ENCODE peak calls at places on chromosome 21, in eight cellular contexts. D is adrenal gland, I is heart left ventricle, U is GM12891, O is IMR-90, L is lower leg skin, H is uterus, N is A549. X is an unnamed sample.

GRCh38 chr21:26982767-26983166 is 15.9 kb upstream of the ADAMTS5 start:
- DNase-seq in D (peak), I (no peak), U (no peak), O (peak), L (no peak), H (peak), N (no peak), X (no peak)

GRCh38 chr21:39849014-39849655 is 18.1 kb upstream of the PCP4 start:
- DNase-seq in D (no peak), I (no peak), U (no peak), O (no peak), L (no peak), H (no peak), N (no peak), X (no peak)

GRCh38 chr21:15446193-15446592 is 283.6 kb upstream of the USP25 start:
- DNase-seq in D (no peak), I (no peak), U (no peak), O (no peak), L (no peak), H (no peak), N (no peak), X (no peak)

GRCh38 chr21:14533555-14534400 is 12.3 kb downstream of the SAMSN1 start:
- DNase-seq in D (no peak), I (no peak), U (no peak), O (no peak), L (no peak), H (no peak), N (peak), X (peak)

GRCh38 chr21:37098756-37099155 is 25.7 kb downstream of the TTC3 start:
- DNase-seq in D (no peak), I (no peak), U (no peak), O (no peak), L (no peak), H (no peak), N (no peak), X (no peak)

GRCh38 chr21:46425061-46425460 is 33.6 kb upstream of the DIP2A start:
- DNase-seq in D (no peak), I (no peak), U (no peak), O (no peak), L (no peak), H (no peak), N (no peak), X (no peak)

GRCh38 chr21:18251065-18251464 is 6.4 kb downstream of the CHODL start:
- DNase-seq in D (no peak), I (no peak), U (no peak), O (no peak), L (no peak), H (no peak), N (no peak), X (peak)

GRCh38 chr21:38468989-38469388 is 29.3 kb downstream of the ERG start:
- DNase-seq in D (no peak), I (no peak), U (no peak), O (no peak), L (no peak), H (no peak), N (peak), X (no peak)

GRCh38 chr21:41879190-41879998 is at the start of gene PRDM15:
- DNase-seq in D (peak), I (peak), U (peak), O (peak), L (peak), H (peak), N (peak), X (peak)
- TF ChIP-seq POLR2A in D (no peak), I (no peak), U (no peak), O (peak), L (no peak), H (peak), N (peak), X (peak)

DNA sequence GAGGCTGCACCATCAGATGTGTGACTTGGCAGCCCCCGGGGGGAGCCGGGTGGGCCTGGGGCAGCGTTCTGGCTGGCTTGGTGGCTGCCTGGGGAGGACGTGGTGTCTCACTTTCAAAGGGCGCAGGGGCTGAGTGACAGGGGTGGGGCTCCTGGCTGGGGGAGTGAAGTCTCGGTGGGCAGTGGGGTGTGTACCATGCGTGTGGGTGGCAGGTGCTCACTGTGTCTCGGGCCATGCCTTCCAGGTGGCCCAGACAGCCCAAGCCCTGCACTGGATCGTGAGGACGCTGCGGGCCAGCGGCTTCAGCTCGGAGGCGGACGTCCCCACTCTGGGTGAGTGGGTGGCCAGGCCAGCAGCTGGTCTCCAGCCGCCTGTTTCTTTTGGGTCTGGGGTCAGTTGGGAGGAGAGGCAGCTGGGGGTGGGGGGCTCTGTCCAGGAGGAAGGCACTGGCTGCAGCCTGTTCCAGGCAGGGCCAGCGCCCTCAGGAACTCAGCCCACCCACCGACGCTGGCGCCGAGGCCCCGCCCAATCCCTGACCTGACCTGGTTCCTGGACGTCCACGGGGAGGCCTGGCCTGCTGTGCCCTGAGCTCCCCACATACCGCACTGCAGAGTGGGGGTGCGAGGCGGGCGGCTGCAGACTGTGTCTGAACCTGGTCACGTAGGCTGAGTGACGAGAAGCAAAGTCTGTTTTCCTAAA is 30.6 kb upstream of the LRRC3 start:
- DNase-seq in D (no peak), I (no peak), U (no peak), O (no peak), L (peak), H (no peak), N (no peak), X (no peak)
- TF ChIP-seq POLR2A in D (no peak), I (no peak), U (no peak), O (no peak), L (no peak), H (no peak), N (no peak), X (no peak)

GRCh38 chr21:25735221-25735894 is 586 bp downstream of the GABPA start:
- DNase-seq in D (peak), I (peak), U (peak), O (peak), L (peak), H (peak), N (peak), X (peak)
- TF ChIP-seq POLR2A in D (no peak), I (no peak), U (no peak), O (peak), L (no peak), H (peak), N (peak), X (no peak)

DNA sequence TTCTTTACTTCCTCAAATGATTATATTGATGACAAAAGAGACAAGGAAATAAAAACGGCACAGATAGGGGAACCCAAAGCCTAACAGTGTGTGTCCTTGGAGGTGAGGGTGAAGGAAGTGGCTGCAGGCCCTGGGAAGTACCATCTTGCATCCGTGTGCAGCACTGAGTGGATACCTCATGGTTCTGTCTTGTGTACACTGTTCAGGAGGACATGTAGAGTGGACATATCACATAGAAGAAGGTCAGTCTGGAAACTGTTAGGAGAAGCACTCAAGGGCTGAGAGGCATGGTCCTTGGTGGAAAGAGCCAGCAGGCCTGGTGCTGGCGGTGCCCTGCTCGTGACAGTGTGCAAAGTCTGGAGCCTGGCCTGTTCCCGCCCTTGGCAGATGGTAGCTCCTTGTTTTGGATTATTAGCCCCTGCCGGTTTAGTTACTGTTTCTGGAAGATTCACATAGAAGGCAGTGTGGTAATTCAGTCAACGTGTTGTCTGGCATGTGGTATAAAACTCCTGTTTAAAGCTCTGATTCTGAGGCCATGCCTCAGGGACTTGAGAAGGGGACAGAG is 6.7 kb downstream of the PKNOX1 start:
- DNase-seq in D (no peak), I (no peak), U (no peak), O (no peak), L (no peak), H (no peak), N (no peak), X (no peak)
- TF ChIP-seq POLR2A in D (no peak), I (no peak), U (no peak), O (no peak), L (no peak), H (no peak), N (no peak), X (no peak)

GRCh38 chr21:45074818-45075605 is 632 bp downstream of the ADARB1 start:
- DNase-seq in D (peak), I (peak), U (no peak), O (no peak), L (peak), H (no peak), N (no peak), X (peak)
- TF ChIP-seq POLR2A in D (no peak), I (no peak), U (no peak), O (peak), L (no peak), H (no peak), N (no peak), X (no peak)

DNA sequence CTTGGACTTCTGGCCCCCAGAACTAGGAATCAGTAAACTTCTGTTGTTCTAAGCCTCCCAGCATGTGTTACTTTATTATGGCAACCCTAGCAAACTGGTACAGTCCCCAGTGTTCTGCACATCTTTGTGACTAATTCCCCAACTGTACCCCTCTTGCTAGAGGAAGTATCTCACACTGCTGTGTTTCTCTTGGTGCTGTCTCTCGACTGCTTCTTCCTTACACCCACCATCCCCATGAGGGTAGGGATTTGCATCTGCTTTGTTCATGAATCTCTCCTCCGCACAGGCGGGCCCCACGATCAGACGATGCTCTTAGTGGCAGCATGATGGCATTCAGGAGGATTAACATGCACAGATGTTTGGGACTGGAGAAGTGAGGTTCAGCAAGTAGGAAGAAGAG is 46.7 kb downstream of the CLIC6 start:
- DNase-seq in D (no peak), I (no peak), U (no peak), O (no peak), L (no peak), H (no peak), N (no peak), X (no peak)
- TF ChIP-seq POLR2A in D (no peak), I (no peak), U (no peak), O (no peak), L (no peak), H (no peak), N (no peak), X (no peak)